ENCODE peak calls at places on chromosome 3, in four cellular contexts. Z, I, U and H are unnamed samples.

GRCh38 chr3:121998030-121998580 is 23.9 kb downstream of the ILDR1 start:
- DNase-seq in I (peak; percentile 22), U (peak; percentile 44), Z (peak; percentile 56), H (no peak)

GRCh38 chr3:175493296-175493695 is 634.2 kb downstream of the NAALADL2 start:
- DNase-seq in U (no peak), I (no peak), Z (peak; percentile 3), H (no peak)

GRCh38 chr3:171811913-171812321 is 1.6 kb upstream of the PLD1 start:
- DNase-seq in U (no peak), I (no peak), Z (peak; percentile 74), H (no peak)

GRCh38 chr3:113898892-113899291 is 48.9 kb upstream of the ZDHHC23 start:
- DNase-seq in U (peak; percentile 41), Z (peak; percentile 50), I (no peak), H (peak; percentile 46)

GRCh38 chr3:167559922-167560321 is 86.1 kb upstream of the SERPINI2 start:
- DNase-seq in I (peak; percentile 8), U (no peak), Z (no peak), H (no peak)

GRCh38 chr3:15501126-15501525 is 20.4 kb downstream of the COLQ start:
- DNase-seq in U (no peak), I (no peak), Z (no peak), H (no peak)

GRCh38 chr3:23834082-23834870 is 28.5 kb downstream of the UBE2E1 start:
- DNase-seq in Z (no peak), U (peak; percentile 41), I (no peak), H (no peak)

GRCh38 chr3:183710231-183710630 is 12.6 kb downstream of the YEATS2 start:
- DNase-seq in Z (peak; percentile 62), I (no peak), U (no peak), H (no peak)

GRCh38 chr3:146130881-146131371 is 30.1 kb downstream of the PLOD2 start:
- DNase-seq in U (peak; percentile 57), I (no peak), Z (peak; percentile 72), H (no peak)

GRCh38 chr3:149472393-149472792 is 2.1 kb upstream of the TM4SF4 start:
- DNase-seq in I (no peak), Z (peak; percentile 59), U (no peak), H (peak; percentile 95)